ENCODE peak calls at places on chromosome 5, in six cellular contexts. E, R, I, J, H and C are unnamed samples.

GRCh38 chr5:142680605-142681259 is 5.2 kb downstream of the FGF1 start:
- DNase-seq in E (peak; percentile 82), R (no peak), I (peak; percentile 63), J (peak; percentile 92), H (peak; percentile 85), C (no peak)

GRCh38 chr5:98214240-98215051 is 559.0 kb upstream of the RGMB start:
- DNase-seq in E (no peak), R (no peak), I (peak; percentile 38), J (peak; percentile 94), H (no peak), C (peak; percentile 35)

GRCh38 chr5:93164690-93165089 is 416.3 kb downstream of the NR2F1-AS1 start:
- DNase-seq in E (peak; percentile 87), R (no peak), I (peak; percentile 93), J (peak; percentile 95), H (no peak), C (peak; percentile 24)

GRCh38 chr5:83523926-83524325 is 52.4 kb downstream of the VCAN start:
- DNase-seq in E (no peak), R (no peak), I (no peak), J (no peak), H (no peak), C (no peak)

GRCh38 chr5:125865166-125865815 is 557.9 kb upstream of the GRAMD2B start:
- DNase-seq in E (no peak), R (no peak), I (peak; percentile 43), J (peak; percentile 51), H (no peak), C (no peak)

GRCh38 chr5:10427201-10427600 is 14.5 kb upstream of the ROPN1L start:
- DNase-seq in E (no peak), R (no peak), I (no peak), J (no peak), H (no peak), C (no peak)

GRCh38 chr5:169629847-169630548 is 7.1 kb upstream of the DOCK2 start:
- DNase-seq in E (no peak), R (no peak), I (peak; percentile 96), J (peak; percentile 86), H (peak; percentile 49), C (no peak)

GRCh38 chr5:68193481-68194036 is 22.0 kb upstream of the PIK3R1 start:
- DNase-seq in E (no peak), R (no peak), I (no peak), J (no peak), H (no peak), C (no peak)

GRCh38 chr5:69217154-69217731 is 17.4 kb upstream of the CDK7 start:
- DNase-seq in E (no peak), R (peak; percentile 94), I (no peak), J (no peak), H (no peak), C (no peak)

GRCh38 chr5:137231535-137231934 is 267.6 kb downstream of the SPOCK1 start:
- DNase-seq in E (no peak), R (no peak), I (peak; percentile 31), J (peak; percentile 69), H (no peak), C (no peak)

GRCh38 chr5:59178482-59178881 is 595.6 kb downstream of the RAB3C start:
- DNase-seq in E (no peak), R (peak; percentile 59), I (no peak), J (no peak), H (no peak), C (no peak)

GRCh38 chr5:33690736-33691135 is 201.1 kb downstream of the ADAMTS12 start:
- DNase-seq in E (no peak), R (no peak), I (peak; percentile 95), J (peak; percentile 56), H (no peak), C (no peak)

GRCh38 chr5:73337586-73337985 is 111.0 kb downstream of the FOXD1 start:
- DNase-seq in E (no peak), R (no peak), I (no peak), J (no peak), H (no peak), C (no peak)
- TF ChIP-seq EZH2phosphoT487 in E (no peak), R (no peak), I (no peak), J (no peak), H (no peak), C (no peak)

DNA sequence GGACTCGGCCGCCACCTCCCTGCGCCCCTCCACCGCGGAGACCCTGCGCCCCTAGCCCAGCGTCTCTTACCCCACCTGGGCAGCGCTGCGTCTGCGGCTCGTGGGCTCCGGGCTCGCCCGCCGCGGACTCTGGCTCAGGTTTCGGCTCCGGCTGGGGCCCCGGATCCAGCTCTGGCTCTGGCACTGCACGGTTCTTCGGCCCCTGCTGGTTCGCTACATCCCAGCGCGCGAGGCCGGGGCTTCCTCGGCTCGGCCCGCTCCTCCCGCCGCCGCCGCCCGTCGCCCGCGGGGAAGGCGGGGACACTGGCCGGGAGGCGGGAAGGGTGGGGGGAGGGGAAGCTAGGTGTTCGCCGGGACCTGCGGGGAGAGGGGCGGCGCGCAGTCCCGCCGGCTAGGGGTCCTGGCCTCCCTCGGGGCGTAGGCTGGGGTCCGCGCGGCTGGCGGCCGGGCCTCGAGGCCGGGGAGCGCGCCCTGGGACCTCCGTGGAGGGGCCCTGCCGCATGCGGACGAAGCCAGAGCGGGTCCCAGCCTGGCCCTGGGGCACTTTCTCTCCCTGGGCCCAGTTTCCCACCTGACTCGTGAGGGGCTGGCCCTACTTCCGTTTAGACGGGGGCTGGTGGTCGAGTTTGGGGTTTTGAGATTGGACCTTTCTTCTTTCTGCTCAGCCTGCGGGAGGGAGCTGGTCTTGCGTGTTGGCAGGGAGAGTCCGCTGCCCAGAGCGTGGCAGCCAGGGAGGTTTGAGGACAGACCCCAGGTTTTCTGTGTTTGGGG is 5.7 kb upstream of the PITX1 start:
- DNase-seq in E (no peak), R (no peak), I (no peak), J (no peak), H (peak; percentile 50), C (peak; percentile 67)
- TF ChIP-seq EZH2 in E (no peak), R (no peak), I (no peak), J (no peak), H (peak; percentile 66), C (peak; percentile 71)

DNA sequence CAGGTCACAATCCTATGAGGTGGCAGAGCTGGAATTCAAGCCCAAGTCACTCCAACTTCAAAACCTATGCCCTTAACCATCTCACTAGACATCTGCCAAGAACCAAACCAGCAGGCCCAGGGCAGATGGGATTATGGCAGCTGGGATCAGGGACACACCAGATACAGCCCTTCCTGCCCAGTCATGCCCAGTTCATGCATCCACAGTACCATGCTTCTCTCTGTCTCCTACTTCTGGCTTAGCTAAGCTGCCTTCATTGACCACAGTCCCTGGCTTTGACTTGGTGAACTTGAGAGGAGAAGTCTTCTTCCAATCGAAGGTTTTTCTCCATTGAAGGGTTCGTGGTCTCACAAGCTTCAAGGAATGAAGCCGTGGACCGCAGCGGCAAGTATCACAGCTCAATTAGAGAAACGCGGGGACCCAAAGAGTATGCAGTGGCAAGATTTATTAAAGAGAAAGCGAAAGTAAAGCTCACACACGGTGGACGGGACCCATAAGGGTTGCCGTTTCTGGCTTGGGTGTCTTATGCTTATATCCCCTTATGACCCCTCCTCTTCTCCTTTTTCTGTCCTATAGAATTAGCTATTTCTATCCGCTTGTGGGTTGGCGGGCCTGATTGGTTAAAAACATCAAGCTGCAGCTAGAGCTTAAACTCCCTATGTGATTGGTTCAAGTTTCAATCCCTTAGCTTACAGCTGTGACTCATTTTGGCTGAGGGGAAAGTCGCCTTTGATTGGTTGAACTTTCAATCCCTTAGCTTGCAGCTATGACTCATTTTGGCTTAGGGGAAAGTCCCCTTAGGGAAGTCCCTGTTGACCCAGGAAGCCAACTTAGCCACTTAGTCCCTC is 101.2 kb downstream of the TRIM36 start:
- DNase-seq in E (peak; percentile 26), R (peak; percentile 73), I (peak; percentile 39), J (peak; percentile 56), H (no peak), C (no peak)
- H3K4me1 ChIP-seq in E (no peaks in the 10 kb centered on the region), R (peaks cover 8% of the 10 kb centered on the region), I (no peaks in the 10 kb centered on the region), J (no peaks in the 10 kb centered on the region), H (no peaks in the 10 kb centered on the region), C (no peaks in the 10 kb centered on the region)

DNA sequence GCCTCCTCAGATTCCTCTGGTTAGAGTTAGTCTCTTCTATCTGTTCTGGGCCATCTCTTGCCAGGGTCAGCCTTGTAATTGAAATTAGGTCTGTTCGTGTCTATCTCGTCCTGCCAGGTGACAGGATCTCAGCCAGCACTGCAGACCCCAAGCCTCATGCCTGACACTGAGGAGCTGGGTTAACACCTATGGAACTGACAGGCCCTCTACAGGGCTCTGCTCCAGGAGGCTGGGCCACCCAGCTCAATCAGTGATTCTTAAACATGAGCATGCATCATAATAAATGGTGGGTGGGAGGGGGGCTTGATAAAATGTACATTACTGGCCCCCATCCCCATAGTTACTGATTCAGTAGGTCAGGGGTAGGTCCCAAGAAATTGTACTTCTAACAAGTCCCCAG is 103.4 kb downstream of the PSD2 start:
- DNase-seq in E (no peak), R (no peak), I (no peak), J (no peak), H (no peak), C (no peak)
- TF ChIP-seq EZH2phosphoT487 in E (no peak), R (no peak), I (no peak), J (no peak), H (no peak), C (no peak)

GRCh38 chr5:55222819-55223124 is 4.3 kb downstream of the MCIDAS start:
- DNase-seq in E (no peak), R (no peak), I (no peak), J (no peak), H (no peak), C (no peak)

GRCh38 chr5:55223988-55224240 is 3.2 kb downstream of the MCIDAS start:
- DNase-seq in E (no peak), R (no peak), I (no peak), J (no peak), H (no peak), C (no peak)

GRCh38 chr5:55222061-55222818 is 4.9 kb downstream of the MCIDAS start:
- DNase-seq in E (no peak), R (no peak), I (no peak), J (no peak), H (no peak), C (peak; percentile 23)

GRCh38 chr5:55225346-55225745 is 1.8 kb downstream of the MCIDAS start:
- DNase-seq in E (no peak), R (no peak), I (no peak), J (no peak), H (no peak), C (no peak)

DNA sequence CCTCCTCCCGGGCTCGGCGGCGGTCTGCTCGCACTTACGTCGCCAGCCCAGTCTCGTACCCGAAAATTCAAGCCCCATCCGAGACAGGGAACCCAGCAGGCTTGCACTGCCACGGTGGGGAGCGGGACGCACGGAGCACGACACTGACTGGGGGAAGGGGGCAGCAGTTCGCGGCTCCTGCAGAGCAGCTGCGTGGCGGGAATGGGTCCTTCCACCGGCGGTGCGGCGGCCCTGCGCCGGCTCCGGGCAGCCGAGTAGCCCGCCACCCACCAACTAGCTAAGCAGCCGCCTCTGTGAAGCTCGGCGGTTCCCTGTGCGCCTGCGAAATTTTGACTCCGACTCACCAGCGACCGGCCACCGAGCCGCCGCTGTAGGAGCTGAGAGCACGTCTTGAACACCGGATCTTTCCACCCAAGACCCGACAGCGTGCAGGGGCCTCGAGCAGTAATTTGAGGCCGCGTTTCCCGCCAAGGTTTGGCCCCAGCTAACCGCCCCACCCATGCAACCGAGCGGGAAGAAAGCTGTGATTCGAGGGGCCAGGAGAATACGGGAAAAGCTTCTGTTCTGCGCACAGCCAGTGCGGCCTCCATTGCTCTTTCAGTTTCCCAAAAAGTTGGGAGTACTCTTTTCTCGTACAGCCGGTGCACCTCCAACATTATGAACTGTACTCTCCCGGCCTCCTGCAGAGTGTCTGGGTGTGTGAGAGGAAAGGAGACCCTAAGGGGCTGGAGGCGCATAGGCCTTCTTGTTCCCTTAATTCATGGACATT is 3.7 kb downstream of the MCIDAS start:
- DNase-seq in E (no peak), R (no peak), I (no peak), J (no peak), H (peak; percentile 28), C (peak; percentile 82)
- TF ChIP-seq EZH2 in E (no peak), R (no peak), I (no peak), J (no peak), H (peak; percentile 99), C (peak; percentile 98)